ENCODE peak calls at places on chromosomes 3 and 15, in seven cellular contexts. N, M, B, L, J, H and A are unnamed samples.
A peak's percentile ranks its signal among the peaks of the same experiment; 100 is the strongest.

GRCh38 chr3:12170207-12170606 is 11.5 kb upstream of the TIMP4 start:
- DNase-seq in L (no peak), J (peak; percentile 62), M (no peak), H (no peak), N (no peak), B (no peak), A (no peak)

GRCh38 chr3:111246967-111247760 is 175.5 kb downstream of the NECTIN3 start:
- DNase-seq in L (no peak), M (no peak), H (no peak), B (peak; percentile 60), N (no peak), J (peak; percentile 86), A (no peak)

GRCh38 chr3:71433631-71434030 is 149.9 kb downstream of the FOXP1 start:
- DNase-seq in B (no peak), M (no peak), L (no peak), J (no peak), N (no peak), H (no peak), A (no peak)

GRCh38 chr15:90249123-90249863 is at the start of gene TTLL13:
- DNase-seq in H (peak; percentile 82), B (peak; percentile 59), N (peak; percentile 98), J (peak; percentile 81), L (peak; percentile 68), M (peak; percentile 79), A (peak; percentile 98)

GRCh38 chr15:52505141-52505540 is 23.5 kb downstream of the MYO5A start:
- DNase-seq in J (no peak), H (no peak), L (no peak), N (no peak), B (no peak), M (no peak), A (no peak)

GRCh38 chr3:193693774-193694173 is 100.8 kb downstream of the OPA1 start:
- DNase-seq in M (no peak), H (no peak), B (no peak), L (peak; percentile 43), J (no peak), N (no peak), A (no peak)

GRCh38 chr3:197041875-197042488 is 12.4 kb upstream of the MELTF start:
- DNase-seq in M (no peak), J (no peak), B (no peak), H (no peak), L (no peak), N (no peak), A (no peak)

GRCh38 chr15:77107531-77108355 is 36.8 kb upstream of the TSPAN3 start:
- DNase-seq in H (peak; percentile 46), J (peak; percentile 33), L (peak; percentile 59), N (peak; percentile 57), M (peak; percentile 65), B (peak; percentile 27), A (peak; percentile 71)

GRCh38 chr15:87710406-87710805 is 546.1 kb downstream of the NTRK3 start:
- DNase-seq in M (no peak), B (peak; percentile 11), J (peak; percentile 72), H (no peak), L (no peak), N (no peak), A (no peak)

DNA sequence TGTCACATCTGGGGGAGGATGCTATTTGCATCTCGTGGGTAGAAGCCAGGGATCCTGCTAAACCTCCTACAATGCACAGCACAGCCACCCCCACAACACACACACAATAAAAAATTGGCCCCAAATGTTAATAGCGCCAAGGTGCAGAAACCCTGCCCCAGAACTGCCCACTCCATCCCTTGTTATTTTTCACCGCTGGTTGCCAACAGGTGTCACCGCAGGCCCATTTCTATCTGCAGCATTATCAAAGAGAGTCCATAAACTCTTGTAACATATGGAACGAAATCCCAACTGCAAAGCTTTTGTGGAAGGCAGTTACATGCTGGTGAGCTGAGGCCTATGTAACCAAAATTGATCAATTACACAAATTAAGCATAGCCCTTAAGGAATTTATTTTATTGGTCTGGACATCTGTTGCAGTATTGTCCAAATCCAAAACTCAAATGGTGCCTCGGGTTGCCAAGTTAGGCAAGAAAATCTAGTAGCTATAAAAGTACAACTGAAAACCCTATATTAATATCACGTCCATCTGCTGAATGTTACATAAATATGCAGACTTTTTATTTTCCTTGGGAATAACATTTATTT is 66.2 kb downstream of the SAMMSON start:
- DNase-seq in N (peak; percentile 34), L (no peak), J (no peak), B (no peak), M (peak; percentile 4), H (no peak), A (no peak)
- TF ChIP-seq CTCF in N (no peak), L (no peak), J (no peak), B (peak; percentile 8), M (no peak), H (no peak), A (no peak)

GRCh38 chr3:39388741-39389248 is 5.6 kb downstream of the SLC25A38 start:
- DNase-seq in M (no peak), J (no peak), B (no peak), L (peak; percentile 74), N (no peak), H (no peak), A (no peak)
- TF ChIP-seq CTCF in M (no peak), J (no peak), B (no peak), L (no peak), N (no peak), H (no peak), A (no peak)

GRCh38 chr15:68580883-68581155 is 2.0 kb downstream of the CORO2B start:
- DNase-seq in B (no peak), J (no peak), M (no peak), N (no peak), L (no peak), H (no peak), A (no peak)

GRCh38 chr15:68576253-68577236 is 2.2 kb upstream of the CORO2B start:
- DNase-seq in M (no peak), B (no peak), H (no peak), N (no peak), J (no peak), L (no peak), A (no peak)

GRCh38 chr15:68578960-68579935 is at the start of gene CORO2B:
- DNase-seq in B (no peak), L (peak; percentile 49), J (peak; percentile 63), H (no peak), N (peak; percentile 67), M (peak; percentile 24), A (no peak)

GRCh38 chr15:68580026-68580882 is 1.5 kb downstream of the CORO2B start:
- DNase-seq in M (no peak), H (no peak), J (no peak), L (no peak), B (no peak), N (no peak), A (no peak)

DNA sequence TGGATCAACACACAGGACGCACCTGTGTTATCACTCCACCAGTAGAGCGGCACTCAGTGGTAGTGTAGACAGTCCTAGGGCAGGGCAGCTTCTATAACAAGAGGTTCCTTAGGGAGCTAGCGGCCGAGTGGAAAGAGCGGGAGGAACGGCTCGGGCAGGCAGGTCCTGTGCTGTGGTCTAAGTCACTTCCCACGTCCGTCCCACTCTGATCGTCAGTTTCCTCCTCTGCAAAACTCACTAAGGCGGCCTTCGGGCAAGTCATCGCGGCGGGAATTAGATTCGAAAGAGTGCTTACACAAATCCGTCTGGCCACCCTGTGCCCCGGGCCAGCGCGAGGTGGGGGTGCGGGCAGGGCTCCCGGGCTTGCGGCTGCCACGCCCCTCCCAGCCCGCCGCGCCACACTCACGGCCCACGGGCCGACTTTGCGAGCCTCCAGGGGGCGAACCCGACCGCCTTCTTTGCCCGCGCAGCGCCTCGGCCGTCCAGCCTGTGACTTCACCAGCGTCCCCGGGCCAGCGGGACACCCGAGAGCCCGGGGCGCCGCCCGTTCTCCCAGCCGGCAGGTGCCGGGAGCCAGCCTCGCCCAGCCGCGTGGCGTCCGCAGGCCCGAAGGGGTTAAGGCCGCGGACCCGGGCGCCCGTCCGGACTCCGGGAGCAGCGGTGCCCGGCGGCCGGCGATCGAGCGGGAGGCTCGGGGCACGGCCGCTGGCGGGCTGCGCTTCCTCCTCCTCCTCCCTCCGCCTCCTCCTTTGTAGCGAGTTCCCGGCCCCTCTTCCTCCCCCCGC is 426 bp upstream of the CORO2B start:
- DNase-seq in H (peak; percentile 74), M (peak; percentile 28), N (peak; percentile 75), B (no peak), J (peak; percentile 69), L (peak; percentile 51), A (peak; percentile 68)
- TF ChIP-seq CTCF in H (peak; percentile 66), M (peak; percentile 15), N (peak; percentile 40), B (peak; percentile 55), J (peak; percentile 39), L (no peak), A (no peak)

DNA sequence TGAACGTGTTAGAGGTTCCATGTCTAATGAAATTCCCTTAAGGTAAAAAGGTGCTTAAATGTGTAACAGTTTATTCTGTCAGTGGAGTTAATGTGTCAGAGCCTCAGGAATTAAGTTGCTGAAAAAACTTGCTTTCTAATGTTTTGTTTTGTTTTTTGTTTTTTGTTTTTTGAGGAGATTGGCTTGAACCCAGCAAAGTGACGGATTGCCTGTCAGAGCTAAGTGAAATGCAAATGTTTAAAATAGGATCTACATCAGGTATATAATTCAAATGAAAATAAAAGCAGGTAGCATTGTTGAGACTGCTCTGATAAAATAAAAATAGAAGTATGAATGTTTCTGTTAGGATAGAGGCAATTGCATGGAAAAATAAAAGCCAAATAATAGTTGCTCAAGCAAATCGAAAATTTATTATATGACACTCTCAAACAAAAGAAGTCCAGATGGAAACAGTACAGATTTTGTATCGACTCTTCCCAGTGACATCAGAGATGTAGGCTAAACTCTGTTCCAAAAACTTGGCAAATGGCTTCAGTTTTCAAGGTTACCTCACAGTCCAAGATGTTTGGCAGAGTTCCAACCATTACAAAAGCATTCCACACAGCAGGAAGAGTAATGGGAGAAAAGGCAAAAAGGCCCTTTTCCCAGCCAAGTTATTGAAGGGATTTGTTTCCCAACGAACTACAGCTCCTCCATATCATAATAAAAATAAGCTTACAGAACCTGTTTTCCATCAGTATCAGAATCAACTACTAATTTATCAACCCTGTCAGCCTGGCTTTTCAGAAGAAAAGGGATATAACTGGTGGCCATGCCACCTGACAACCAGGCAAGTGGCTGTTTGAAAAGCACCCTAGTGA is 291.0 kb downstream of the TBL1XR1 start:
- DNase-seq in B (peak; percentile 73), M (no peak), L (no peak), J (peak; percentile 93), N (no peak), H (no peak), A (no peak)
- TF ChIP-seq CTCF in B (no peak), M (no peak), L (no peak), J (no peak), N (no peak), H (no peak), A (no peak)

DNA sequence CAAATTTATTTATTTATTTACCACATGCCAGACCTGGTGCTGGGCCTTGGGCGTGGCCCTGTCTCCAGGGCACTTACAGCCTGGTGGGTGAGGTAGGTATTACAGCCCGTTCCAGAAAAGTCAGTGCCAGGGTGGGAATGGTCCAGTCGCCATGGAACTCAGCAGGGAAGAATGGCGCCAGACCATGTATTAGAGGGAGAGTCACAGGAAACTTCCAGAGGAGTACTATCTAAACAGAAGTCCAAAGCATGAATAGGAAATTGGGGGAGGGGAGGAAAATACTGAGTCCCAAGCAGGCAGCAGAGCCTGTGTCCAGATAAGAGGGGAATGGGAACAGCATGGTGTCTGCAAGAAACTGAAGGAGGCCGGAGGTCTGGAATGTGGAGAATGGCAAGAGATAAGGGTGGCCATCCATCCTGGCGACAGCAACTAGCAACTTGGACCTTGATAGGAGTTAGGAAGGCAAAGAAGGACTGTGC is 27.0 kb downstream of the SH3BP5 start:
- DNase-seq in L (no peak), J (peak; percentile 82), B (no peak), M (peak; percentile 16), H (no peak), N (peak; percentile 18), A (no peak)
- TF ChIP-seq CTCF in L (no peak), J (peak; percentile 27), B (peak; percentile 45), M (peak; percentile 61), H (peak; percentile 13), N (peak; percentile 77), A (peak; percentile 83)